ENCODE peak calls at places on chromosomes 2 and 18, in ten cellular contexts. H, U, E, Y, I, O, K, G, A and N are unnamed samples.

GRCh38 chr2:239245107-239245506 is 155.7 kb downstream of the HDAC4 start:
- DNase-seq in H (no peak), U (no peak), E (no peak), Y (no peak), I (no peak), O (no peak), K (no peak), G (peak; percentile 39), A (no peak), N (no peak)

GRCh38 chr2:95010126-95010525 is 15.4 kb upstream of the MAL start:
- DNase-seq in H (no peak), U (no peak), E (no peak), Y (no peak), I (no peak), O (no peak), K (no peak), G (no peak), A (no peak), N (no peak)

GRCh38 chr2:111930875-111931274 is 32.5 kb downstream of the MERTK start:
- DNase-seq in H (no peak), U (peak; percentile 61), E (peak; percentile 35), Y (no peak), I (no peak), O (peak; percentile 56), K (no peak), G (no peak), A (peak; percentile 85), N (no peak)

GRCh38 chr2:191501390-191502168 is 176.4 kb upstream of the NABP1 start:
- DNase-seq in H (no peak), U (peak; percentile 75), E (peak; percentile 11), Y (no peak), I (no peak), O (peak; percentile 81), K (no peak), G (no peak), A (peak; percentile 40), N (no peak)

GRCh38 chr2:53473236-53473635 is 294.4 kb upstream of the CHAC2 start:
- DNase-seq in H (peak; percentile 57), U (no peak), E (no peak), Y (no peak), I (no peak), O (no peak), K (no peak), G (peak; percentile 28), A (no peak), N (no peak)

GRCh38 chr2:55268288-55268906 is 634 bp downstream of the MTIF2 start:
- DNase-seq in H (no peak), U (no peak), E (no peak), Y (no peak), I (no peak), O (peak; percentile 5), K (no peak), G (peak; percentile 12), A (no peak), N (no peak)

GRCh38 chr2:31539505-31539904 is 41.2 kb downstream of the SRD5A2 start:
- DNase-seq in H (peak; percentile 87), U (no peak), E (no peak), Y (no peak), I (no peak), O (no peak), K (no peak), G (peak; percentile 25), A (no peak), N (no peak)

GRCh38 chr2:102310964-102311640 is at the start of gene IL1RL1:
- DNase-seq in H (peak; percentile 50), U (no peak), E (no peak), Y (no peak), I (no peak), O (no peak), K (no peak), G (no peak), A (no peak), N (no peak)

GRCh38 chr18:61541673-61542072 is 208.4 kb downstream of the CDH20 start:
- DNase-seq in H (no peak), U (no peak), E (no peak), Y (no peak), I (no peak), O (peak; percentile 27), K (no peak), G (no peak), A (peak; percentile 85), N (no peak)

GRCh38 chr2:122236152-122236892 is 480.9 kb downstream of the TSN start:
- DNase-seq in H (no peak), U (peak; percentile 80), E (no peak), Y (peak; percentile 13), I (no peak), O (peak; percentile 33), K (no peak), G (no peak), A (peak; percentile 86), N (peak; percentile 19)

GRCh38 chr18:23803755-23804154 is 114.5 kb downstream of the LAMA3 start:
- DNase-seq in H (no peak), U (no peak), E (no peak), Y (no peak), I (no peak), O (no peak), K (no peak), G (no peak), A (no peak), N (no peak)

GRCh38 chr2:219417374-219417773 is 803 bp upstream of the DES start:
- DNase-seq in H (no peak), U (no peak), E (no peak), Y (peak; percentile 71), I (no peak), O (no peak), K (no peak), G (no peak), A (no peak), N (peak; percentile 72)

GRCh38 chr18:72541871-72542690 is 2.1 kb downstream of the CBLN2 start:
- DNase-seq in H (peak; percentile 72), U (no peak), E (no peak), Y (no peak), I (peak; percentile 3), O (no peak), K (no peak), G (peak; percentile 65), A (no peak), N (no peak)

DNA sequence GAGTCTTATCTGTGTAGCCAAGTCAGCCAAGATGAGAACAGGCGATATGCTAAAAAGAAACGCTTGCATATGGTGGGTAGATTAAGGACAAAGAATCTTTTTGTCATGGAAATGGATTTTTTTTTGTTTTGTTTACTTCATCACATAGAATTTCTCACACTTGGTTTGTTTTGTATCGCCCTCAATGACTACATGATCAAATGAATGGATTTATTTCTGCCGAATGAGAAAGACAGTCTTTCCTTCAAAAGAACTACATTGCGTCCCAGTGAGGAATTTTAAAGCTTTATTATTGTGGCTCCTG is 2.0 kb downstream of the SALL3 start:
- DNase-seq in H (no peak), U (no peak), E (no peak), Y (no peak), I (no peak), O (no peak), K (no peak), G (peak; percentile 57), A (no peak), N (no peak)
- H3K27me3 ChIP-seq in H (peaks cover 6% of the 10 kb centered on the region), U (peaks cover 93% of the 10 kb centered on the region), E (peaks cover 73% of the 10 kb centered on the region), Y (peaks cover 70% of the 10 kb centered on the region), I (no peaks in the 10 kb centered on the region), O (peaks cover 37% of the 10 kb centered on the region), K (peaks cover 17% of the 10 kb centered on the region), G (peaks cover 88% of the 10 kb centered on the region), A (peaks cover 49% of the 10 kb centered on the region), N (peaks cover 17% of the 10 kb centered on the region)

GRCh38 chr2:23008951-23009350 is 376.0 kb upstream of the KLHL29 start:
- DNase-seq in H (no peak), U (no peak), E (no peak), Y (no peak), I (no peak), O (no peak), K (no peak), G (no peak), A (no peak), N (no peak)

GRCh38 chr2:23012499-23012898 is 372.5 kb upstream of the KLHL29 start:
- DNase-seq in H (peak; percentile 70), U (no peak), E (no peak), Y (no peak), I (no peak), O (no peak), K (no peak), G (no peak), A (no peak), N (no peak)

GRCh38 chr2:23005469-23005868 is 379.5 kb upstream of the KLHL29 start:
- DNase-seq in H (no peak), U (no peak), E (no peak), Y (no peak), I (no peak), O (no peak), K (no peak), G (no peak), A (no peak), N (no peak)

GRCh38 chr2:23007836-23008235 is 377.1 kb upstream of the KLHL29 start:
- DNase-seq in H (no peak), U (no peak), E (no peak), Y (no peak), I (no peak), O (no peak), K (no peak), G (no peak), A (no peak), N (no peak)

GRCh38 chr2:23009545-23010149 is 375.3 kb upstream of the KLHL29 start:
- DNase-seq in H (peak; percentile 68), U (peak; percentile 31), E (peak; percentile 68), Y (peak; percentile 53), I (no peak), O (peak; percentile 9), K (no peak), G (no peak), A (no peak), N (peak; percentile 43)
- H3K27me3 ChIP-seq in H (no peaks in the 10 kb centered on the region), U (no peaks in the 10 kb centered on the region), E (no peaks in the 10 kb centered on the region), Y (no peaks in the 10 kb centered on the region), I (no peaks in the 10 kb centered on the region), O (no peaks in the 10 kb centered on the region), K (no peaks in the 10 kb centered on the region), G (no peaks in the 10 kb centered on the region), A (no peaks in the 10 kb centered on the region), N (no peaks in the 10 kb centered on the region)

DNA sequence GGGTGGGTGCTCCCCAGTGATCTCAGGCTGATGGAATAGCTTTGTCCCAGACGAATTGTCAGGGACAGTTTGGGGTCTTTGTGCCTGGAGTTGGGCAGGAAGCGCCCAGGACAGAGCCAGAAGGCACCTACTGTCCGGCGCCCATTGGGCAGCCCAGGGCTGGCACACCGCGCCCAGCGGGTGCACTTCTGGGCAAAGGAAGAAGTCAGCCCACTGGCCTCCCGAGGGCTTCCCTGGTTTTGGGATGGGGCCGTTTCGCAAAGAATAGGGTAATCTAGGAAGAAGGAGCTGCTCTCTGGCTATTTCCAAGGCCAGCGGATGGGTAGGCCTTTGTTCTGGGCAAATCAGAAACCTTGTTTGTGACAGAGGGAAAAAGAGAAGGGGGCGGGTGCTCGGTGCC is 3.5 kb upstream of the SIX2 start:
- DNase-seq in H (no peak), U (no peak), E (no peak), Y (no peak), I (no peak), O (no peak), K (no peak), G (no peak), A (no peak), N (no peak)
- H3K27me3 ChIP-seq in H (peaks cover 40% of the 10 kb centered on the region), U (peaks cover 75% of the 10 kb centered on the region), E (no peaks in the 10 kb centered on the region), Y (peaks cover 9% of the 10 kb centered on the region), I (peaks cover 8% of the 10 kb centered on the region), O (peaks cover 72% of the 10 kb centered on the region), K (peaks cover 41% of the 10 kb centered on the region), G (peaks cover 95% of the 10 kb centered on the region), A (peaks cover 51% of the 10 kb centered on the region), N (no peaks in the 10 kb centered on the region)

DNA sequence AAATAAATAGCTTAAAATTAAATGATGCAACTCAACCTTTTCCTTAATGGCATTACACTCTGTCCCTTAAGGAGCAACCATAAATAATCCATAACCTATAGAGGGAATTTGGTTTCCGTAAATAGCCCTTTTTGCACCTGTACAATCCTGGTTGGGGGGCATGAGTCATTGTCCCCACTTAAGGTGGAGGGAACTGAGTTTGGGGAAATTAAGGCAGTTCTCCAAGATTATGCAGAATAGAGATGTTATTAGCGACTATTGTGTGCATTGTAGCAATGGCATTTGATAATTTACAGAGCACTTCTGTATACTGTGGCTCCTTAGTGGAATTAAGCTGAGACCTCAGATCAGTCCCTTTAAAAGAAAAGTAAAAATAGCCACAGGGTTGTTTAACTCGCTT is 6.6 kb downstream of the MYCN start:
- DNase-seq in H (no peak), U (no peak), E (no peak), Y (no peak), I (no peak), O (no peak), K (no peak), G (no peak), A (no peak), N (no peak)
- H3K27me3 ChIP-seq in H (no peaks in the 10 kb centered on the region), U (no peaks in the 10 kb centered on the region), E (peaks cover 19% of the 10 kb centered on the region), Y (no peaks in the 10 kb centered on the region), I (peaks cover 2% of the 10 kb centered on the region), O (peaks cover 10% of the 10 kb centered on the region), K (no peaks in the 10 kb centered on the region), G (no peaks in the 10 kb centered on the region), A (peaks cover 9% of the 10 kb centered on the region), N (no peaks in the 10 kb centered on the region)